ENCODE peak calls at places on chromosomes 5 and 9, in seven cellular contexts. E, B, V, A, N, C and D are unnamed samples.

GRCh38 chr9:4226331-4227250 is 73.3 kb downstream of the GLIS3 start:
- DNase-seq in E (no peak), B (peak), V (no peak), A (no peak), N (peak), C (no peak), D (no peak)

GRCh38 chr5:6717687-6718086 is 4.5 kb downstream of the TENT4A start:
- DNase-seq in E (no peak), B (no peak), V (no peak), A (no peak), N (no peak), C (no peak), D (no peak)

GRCh38 chr9:125634040-125634717 is 72.8 kb downstream of the MAPKAP1 start:
- DNase-seq in E (no peak), B (peak), V (no peak), A (no peak), N (peak), C (no peak), D (peak)

GRCh38 chr5:176844706-176845391 is 34.5 kb downstream of the UNC5A start:
- DNase-seq in E (no peak), B (peak), V (no peak), A (peak), N (no peak), C (no peak), D (no peak)

GRCh38 chr5:161094411-161094810 is 242.4 kb upstream of the ATP10B start:
- DNase-seq in E (no peak), B (peak), V (no peak), A (no peak), N (peak), C (no peak), D (no peak)

GRCh38 chr5:110267714-110268113 is 458.8 kb downstream of the TMEM232 start:
- DNase-seq in E (no peak), B (no peak), V (no peak), A (no peak), N (no peak), C (no peak), D (no peak)

GRCh38 chr9:132023409-132024180 is 56.1 kb downstream of the MED27 start:
- DNase-seq in E (no peak), B (no peak), V (no peak), A (no peak), N (no peak), C (no peak), D (no peak)

GRCh38 chr9:136538599-136539426 is 7.0 kb downstream of the NOTCH1 start:
- DNase-seq in E (no peak), B (no peak), V (no peak), A (peak), N (no peak), C (peak), D (no peak)

GRCh38 chr5:139385061-139385889 is 2.2 kb upstream of the SLC23A1 start:
- DNase-seq in E (peak), B (no peak), V (no peak), A (peak), N (no peak), C (no peak), D (no peak)

GRCh38 chr5:163385276-163385675 is 52.1 kb upstream of the CCNG1 start:
- DNase-seq in E (no peak), B (no peak), V (no peak), A (no peak), N (peak), C (peak), D (no peak)

GRCh38 chr9:93223241-93224180 is 39.6 kb downstream of the WNK2 start:
- DNase-seq in E (no peak), B (peak), V (peak), A (peak), N (peak), C (peak), D (no peak)

GRCh38 chr9:16461231-16461840 is 409.1 kb downstream of the BNC2 start:
- DNase-seq in E (no peak), B (peak), V (no peak), A (no peak), N (peak), C (no peak), D (peak)

GRCh38 chr5:93658044-93658443 is 75.0 kb downstream of the NR2F1 start:
- DNase-seq in E (no peak), B (peak), V (no peak), A (no peak), N (peak), C (no peak), D (no peak)

GRCh38 chr5:37770791-37771190 is 69.0 kb downstream of the GDNF start:
- DNase-seq in E (no peak), B (peak), V (no peak), A (no peak), N (peak), C (no peak), D (no peak)

GRCh38 chr5:39226558-39226957 is 7.2 kb upstream of the FYB1 start:
- DNase-seq in E (no peak), B (no peak), V (no peak), A (no peak), N (no peak), C (no peak), D (no peak)

GRCh38 chr5:98398465-98398864 is 375.0 kb upstream of the RGMB start:
- DNase-seq in E (no peak), B (no peak), V (no peak), A (no peak), N (no peak), C (no peak), D (no peak)

GRCh38 chr5:180832638-180833068 is 28.4 kb downstream of the ZFP62 start:
- DNase-seq in E (no peak), B (no peak), V (no peak), A (no peak), N (no peak), C (no peak), D (peak)

GRCh38 chr5:96817496-96817895 is 9.8 kb upstream of the ERAP1 start:
- DNase-seq in E (no peak), B (no peak), V (no peak), A (no peak), N (peak), C (no peak), D (no peak)

GRCh38 chr9:111783424-111783823 is 11.3 kb downstream of the SHOC1 start:
- DNase-seq in E (no peak), B (no peak), V (no peak), A (no peak), N (no peak), C (no peak), D (no peak)

GRCh38 chr9:125513634-125514413 is 193.2 kb downstream of the MAPKAP1 start:
- DNase-seq in E (no peak), B (peak), V (no peak), A (peak), N (peak), C (peak), D (no peak)

GRCh38 chr9:16870606-16871357 is at the start of gene BNC2:
- DNase-seq in E (no peak), B (peak), V (no peak), A (peak), N (peak), C (peak), D (no peak)

GRCh38 chr5:44942524-44943001 is 133.8 kb downstream of the MRPS30 start:
- DNase-seq in E (no peak), B (no peak), V (no peak), A (no peak), N (no peak), C (no peak), D (no peak)

GRCh38 chr5:36045895-36046294 is 20.8 kb downstream of the UGT3A2 start:
- DNase-seq in E (no peak), B (no peak), V (no peak), A (no peak), N (no peak), C (no peak), D (no peak)

GRCh38 chr5:143244990-143245389 is 158.5 kb downstream of the NR3C1 start:
- DNase-seq in E (no peak), B (peak), V (no peak), A (no peak), N (peak), C (no peak), D (no peak)

GRCh38 chr5:34411470-34412346 is 244.4 kb upstream of the RAI14 start:
- DNase-seq in E (no peak), B (peak), V (no peak), A (no peak), N (peak), C (peak), D (no peak)

GRCh38 chr5:132202711-132203463 is 24.8 kb downstream of the P4HA2 start:
- DNase-seq in E (no peak), B (peak), V (no peak), A (no peak), N (no peak), C (no peak), D (no peak)

GRCh38 chr5:168364738-168365550 is 73.5 kb downstream of the WWC1 start:
- DNase-seq in E (no peak), B (peak), V (no peak), A (no peak), N (peak), C (no peak), D (no peak)

GRCh38 chr9:86751207-86751606 is 196.1 kb downstream of the GAS1 start:
- DNase-seq in E (no peak), B (peak), V (no peak), A (no peak), N (peak), C (peak), D (no peak)

GRCh38 chr9:127734247-127734746 is 797 bp downstream of the TOR2A start:
- DNase-seq in E (peak), B (no peak), V (no peak), A (no peak), N (no peak), C (no peak), D (no peak)

GRCh38 chr9:127733609-127734008 is 1.5 kb downstream of the TOR2A start:
- DNase-seq in E (no peak), B (no peak), V (no peak), A (no peak), N (no peak), C (no peak), D (no peak)

GRCh38 chr9:127735530-127736176 is 559 bp upstream of the TOR2A start:
- DNase-seq in E (no peak), B (no peak), V (no peak), A (no peak), N (no peak), C (no peak), D (no peak)

GRCh38 chr9:127732444-127732843 is 2.6 kb downstream of the TOR2A start:
- DNase-seq in E (no peak), B (no peak), V (no peak), A (no peak), N (no peak), C (no peak), D (no peak)

DNA sequence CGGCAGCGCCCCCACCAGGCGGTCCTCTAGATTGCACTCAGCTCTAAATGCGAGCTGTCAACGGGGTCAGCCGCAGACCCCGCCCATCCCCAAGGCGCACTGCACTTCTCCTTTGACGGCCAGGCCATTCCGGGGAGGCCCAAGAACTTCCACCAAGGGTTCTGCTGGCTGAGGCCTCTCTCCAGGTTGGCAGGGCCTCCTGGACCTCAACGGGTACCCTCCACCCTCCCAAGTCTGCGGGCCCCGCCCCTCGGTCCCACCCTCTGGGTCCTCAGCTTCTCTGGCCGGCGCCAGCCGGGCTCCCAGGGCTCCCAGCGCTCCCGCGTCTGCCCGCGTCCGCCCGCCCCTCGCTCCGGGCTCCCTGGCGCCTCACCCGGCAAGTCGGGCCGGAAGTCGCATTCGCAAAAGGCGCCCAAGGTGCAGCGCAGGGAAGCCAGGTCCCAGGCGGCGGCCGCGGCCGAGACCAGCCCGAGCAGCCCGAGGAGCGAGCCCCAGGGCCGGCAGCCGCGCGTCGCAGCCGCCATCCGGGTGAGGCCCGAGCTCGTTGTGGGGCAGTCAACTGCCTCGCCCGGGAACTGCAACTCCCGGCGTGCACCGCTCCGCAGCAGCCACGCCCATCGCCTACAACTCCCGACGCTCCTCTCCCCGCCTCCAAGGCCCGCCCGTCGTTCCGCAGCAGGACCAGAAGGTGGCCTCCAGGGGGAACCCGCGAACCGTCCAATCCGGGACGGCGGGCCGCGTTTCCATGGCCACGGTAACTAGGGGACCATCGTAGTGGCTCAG is at the start of gene TOR2A:
- DNase-seq in E (peak), B (peak), V (peak), A (peak), N (peak), C (peak), D (peak)
- H3K27ac ChIP-seq in E (peak), B (peak), V (peak), A (peak), N (peak), C (peak), D (peak)

GRCh38 chr9:77876091-77876490 is 155.5 kb downstream of the GNAQ start:
- DNase-seq in E (no peak), B (no peak), V (no peak), A (peak), N (peak), C (peak), D (no peak)

GRCh38 chr9:77882294-77882693 is 149.3 kb downstream of the GNAQ start:
- DNase-seq in E (no peak), B (no peak), V (no peak), A (no peak), N (no peak), C (no peak), D (no peak)

GRCh38 chr9:77881111-77881510 is 150.5 kb downstream of the GNAQ start:
- DNase-seq in E (no peak), B (no peak), V (no peak), A (no peak), N (no peak), C (no peak), D (no peak)

GRCh38 chr9:77877976-77878375 is 153.6 kb downstream of the GNAQ start:
- DNase-seq in E (no peak), B (no peak), V (no peak), A (no peak), N (no peak), C (no peak), D (no peak)

GRCh38 chr9:77879344-77880089 is 152.1 kb downstream of the GNAQ start:
- DNase-seq in E (no peak), B (no peak), V (peak), A (no peak), N (peak), C (no peak), D (no peak)
- H3K27ac ChIP-seq in E (no peak), B (no peak), V (peak), A (no peak), N (no peak), C (no peak), D (no peak)

DNA sequence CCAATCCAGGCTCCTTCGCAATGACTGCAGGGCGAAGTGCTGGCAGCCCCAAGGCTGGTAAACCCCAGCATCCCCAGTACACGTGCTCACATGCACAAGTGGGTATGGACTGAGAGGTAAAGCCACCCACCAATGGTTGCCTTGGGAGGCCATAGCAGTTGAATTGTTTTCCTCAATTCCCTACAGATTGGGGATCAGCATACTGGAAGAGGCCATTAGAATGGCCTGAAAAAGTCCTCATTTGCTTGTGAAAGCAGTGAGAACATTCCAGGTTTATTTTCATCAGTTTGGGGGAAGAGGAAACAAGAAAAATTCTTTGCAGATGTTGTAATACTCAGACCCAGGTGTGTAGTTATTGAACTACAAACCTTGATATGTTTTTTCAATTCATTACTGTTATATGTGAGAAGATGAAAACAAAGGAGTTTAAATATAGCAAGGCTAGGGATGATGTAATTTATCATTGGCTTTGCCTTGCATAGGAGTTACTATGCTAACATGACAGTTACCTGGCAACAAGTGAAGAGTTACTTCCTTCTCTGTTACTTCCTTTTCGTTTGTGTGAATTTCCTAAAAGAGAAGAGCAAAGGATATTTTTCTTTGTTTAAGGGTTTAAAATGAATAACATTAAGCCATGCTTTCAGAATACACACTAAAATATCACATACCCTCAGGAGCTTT is 36.4 kb downstream of the MTMR12 start:
- DNase-seq in E (no peak), B (peak), V (no peak), A (no peak), N (peak), C (no peak), D (peak)
- H3K27ac ChIP-seq in E (no peak), B (no peak), V (no peak), A (peak), N (no peak), C (peak), D (peak)

GRCh38 chr5:150460781-150461180 is 11.2 kb upstream of the RPS14 start:
- DNase-seq in E (no peak), B (no peak), V (no peak), A (no peak), N (no peak), C (no peak), D (no peak)
- H3K27ac ChIP-seq in E (peak), B (no peak), V (no peak), A (no peak), N (no peak), C (no peak), D (peak)

DNA sequence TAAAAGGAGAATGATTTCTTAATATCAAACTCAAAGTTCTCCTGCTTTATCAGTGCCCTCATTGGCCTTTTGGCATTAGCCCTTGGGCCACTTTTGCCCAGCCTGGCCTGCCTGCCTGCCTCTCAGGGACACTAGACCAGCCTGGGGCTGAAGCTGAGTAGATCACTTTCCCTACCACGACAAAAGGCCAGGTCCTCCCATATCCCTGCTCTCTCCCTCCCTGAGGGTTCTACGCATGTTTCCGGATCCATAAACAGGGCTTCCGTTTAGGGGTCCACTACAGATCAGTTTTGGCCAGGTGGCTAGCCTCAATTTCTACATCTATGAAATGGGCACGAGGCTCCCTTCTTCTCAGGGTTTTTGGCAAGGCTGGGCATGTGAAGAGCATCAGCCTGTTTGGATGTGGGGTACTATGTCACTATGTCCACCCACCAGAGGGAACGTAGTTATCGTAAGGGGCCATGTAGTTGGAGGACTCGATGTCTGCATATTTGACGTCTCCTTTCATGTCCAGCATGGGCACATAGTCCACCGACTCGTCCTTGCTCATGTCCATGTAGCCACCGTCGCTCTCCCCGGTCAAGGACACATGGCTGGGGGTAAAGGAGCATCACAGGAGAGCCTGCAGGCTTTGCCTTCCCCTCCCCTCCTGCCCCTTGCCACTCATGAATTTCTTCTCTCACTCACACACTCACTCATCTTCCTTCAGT is 34.0 kb downstream of the PDGFRB start:
- DNase-seq in E (no peak), B (no peak), V (no peak), A (peak), N (no peak), C (no peak), D (no peak)
- H3K27ac ChIP-seq in E (no peak), B (no peak), V (no peak), A (no peak), N (no peak), C (no peak), D (no peak)